ENCODE peak calls at places on chromosome 4, in four cellular contexts. X, A, S and R are unnamed samples.

GRCh38 chr4:10022346-10023049 is 1.2 kb upstream of the SLC2A9 start:
- DNase-seq in X (no peak), A (no peak), S (no peak), R (no peak)

GRCh38 chr4:101118641-101119040 is 228.7 kb downstream of the PPP3CA start:
- DNase-seq in X (no peak), A (no peak), S (no peak), R (no peak)

GRCh38 chr4:132540797-132541196 is 608.3 kb upstream of the PCDH10 start:
- DNase-seq in X (no peak), A (no peak), S (no peak), R (no peak)

GRCh38 chr4:145679520-145679919 is 426 bp upstream of the C4orf51 start:
- DNase-seq in X (peak; percentile 94), A (peak; percentile 75), S (no peak), R (no peak)

GRCh38 chr4:92305148-92305877 is 1.5 kb downstream of the GRID2 start:
- DNase-seq in X (peak; percentile 59), A (peak; percentile 7), S (peak; percentile 79), R (no peak)

GRCh38 chr4:107561481-107561880 is 158.6 kb downstream of the PAPSS1 start:
- DNase-seq in X (peak; percentile 86), A (peak; percentile 29), S (no peak), R (no peak)

GRCh38 chr4:965766-966134 is 7.6 kb downstream of the DGKQ start:
- DNase-seq in X (no peak), A (no peak), S (no peak), R (no peak)

GRCh38 chr4:137253949-137254348 is 278.3 kb downstream of the PCDH18 start:
- DNase-seq in X (peak; percentile 64), A (peak; percentile 66), S (no peak), R (no peak)

GRCh38 chr4:70564033-70564432 is 28.0 kb upstream of the AMBN start:
- DNase-seq in X (no peak), A (no peak), S (no peak), R (no peak)